ENCODE peak calls at places on chromosomes 13 and 19, in four cellular contexts. U is iris pigment epithelial cell, P is hypothalamus, S is nephron progenitor cell. A is an unnamed sample.
A peak's percentile ranks its signal among the peaks of the same experiment; 100 is the strongest.

GRCh38 chr19:45273532-45273877 is 22.4 kb downstream of the MARK4 start:
- DNase-seq in P (no peak), S (no peak), U (no peak), A (no peak)

GRCh38 chr13:52599037-52599852 is 43.0 kb upstream of the HNRNPA1L2 start:
- DNase-seq in U (peak; percentile 74), S (no peak), P (no peak), A (no peak)

GRCh38 chr13:95541308-95541707 is 11.2 kb upstream of the CLDN10 start:
- DNase-seq in P (no peak), U (no peak), S (no peak), A (no peak)

GRCh38 chr19:10646781-10647180 is 7.4 kb upstream of the ILF3 start:
- DNase-seq in U (no peak), S (no peak), P (no peak), A (no peak)

GRCh38 chr13:29782798-29783197 is 67.6 kb downstream of the UBL3 start:
- DNase-seq in P (no peak), S (no peak), U (no peak), A (no peak)

GRCh38 chr13:74129500-74130144 is 4.6 kb downstream of the KLF12 start:
- DNase-seq in S (no peak), P (no peak), U (peak; percentile 32), A (no peak)

GRCh38 chr19:36106991-36107390 is 4.0 kb upstream of the OVOL3 start:
- DNase-seq in P (no peak), S (no peak), U (no peak), A (no peak)

GRCh38 chr19:17296278-17296677 is 6.9 kb downstream of the ABHD8 start:
- DNase-seq in S (no peak), P (no peak), U (peak; percentile 67), A (no peak)

GRCh38 chr19:14542721-14543328 is 13.4 kb downstream of the TECR start:
- DNase-seq in P (peak; percentile 48), U (peak; percentile 28), S (no peak), A (no peak)

GRCh38 chr19:42325896-42326771 is 699 bp downstream of the MEGF8 start:
- DNase-seq in U (no peak), P (no peak), S (peak; percentile 50), A (no peak)

GRCh38 chr13:111920306-111920931 is 146.5 kb upstream of the SOX1 start:
- DNase-seq in P (no peak), U (no peak), S (no peak), A (no peak)

GRCh38 chr13:19345158-19345557 is 163.5 kb upstream of the TUBA3C start:
- DNase-seq in P (no peak), S (no peak), U (no peak), A (no peak)

GRCh38 chr13:45231722-45232121 is 30.9 kb upstream of the KCTD4 start:
- DNase-seq in S (no peak), P (no peak), U (peak; percentile 41), A (no peak)

GRCh38 chr19:6087074-6087506 is 23.2 kb downstream of the RFX2 start:
- DNase-seq in U (no peak), P (no peak), S (no peak), A (no peak)

GRCh38 chr13:50672025-50672424 is 171.5 kb downstream of the DLEU7 start:
- DNase-seq in P (no peak), S (no peak), U (peak; percentile 38), A (no peak)

GRCh38 chr19:49636230-49636932 is 3.6 kb downstream of the RRAS start:
- DNase-seq in U (no peak), P (no peak), S (peak; percentile 38), A (no peak)